ENCODE peak calls at places on chromosomes 11 and 22, in four cellular contexts. A, V, J and F are unnamed samples.

GRCh38 chr22:35446365-35446764 is 46.4 kb downstream of the MCM5 start:
- DNase-seq in A (no peak), V (peak; percentile 88), J (no peak), F (no peak)

GRCh38 chr11:125886997-125887372 is 483 bp upstream of the HYLS1 start:
- DNase-seq in J (peak; percentile 34), A (peak; percentile 62), V (no peak), F (no peak)

GRCh38 chr11:117953029-117953671 is 23.9 kb upstream of the TMPRSS13 start:
- DNase-seq in A (no peak), V (no peak), J (no peak), F (no peak)

GRCh38 chr11:78811622-78812021 is 237.0 kb upstream of the NARS2 start:
- DNase-seq in V (no peak), J (no peak), A (no peak), F (no peak)

GRCh38 chr11:76839326-76839725 is 21.4 kb upstream of the ACER3 start:
- DNase-seq in A (no peak), J (no peak), V (no peak), F (no peak)

GRCh38 chr11:68684385-68685356 is at the start of gene GAL:
- DNase-seq in J (no peak), V (no peak), A (no peak), F (peak; percentile 59)

GRCh38 chr22:43955883-43956286 is 643 bp downstream of the SAMM50 start:
- DNase-seq in J (no peak), A (no peak), V (peak; percentile 27), F (no peak)

GRCh38 chr11:662689-663274 is 25.7 kb downstream of the DRD4 start:
- DNase-seq in A (no peak), J (no peak), V (peak; percentile 68), F (peak; percentile 68)

GRCh38 chr11:132430352-132431091 is 1060.1 kb downstream of the NTM start:
- DNase-seq in J (no peak), A (no peak), V (no peak), F (no peak)

GRCh38 chr11:63920870-63921417 is 4.0 kb upstream of the RCOR2 start:
- DNase-seq in V (no peak), A (no peak), J (no peak), F (peak; percentile 70)

GRCh38 chr11:120932305-120932905 is 91.5 kb upstream of the TBCEL start:
- DNase-seq in V (no peak), J (no peak), A (no peak), F (no peak)

GRCh38 chr11:134414772-134415765 is 3.0 kb upstream of the B3GAT1 start:
- DNase-seq in A (no peak), J (no peak), V (no peak), F (no peak)

GRCh38 chr11:134763030-134763388 is 351.0 kb upstream of the B3GAT1 start:
- DNase-seq in V (no peak), A (no peak), J (no peak), F (no peak)

GRCh38 chr11:20008190-20008801 is 152.0 kb downstream of the DBX1 start:
- DNase-seq in V (no peak), A (no peak), J (no peak), F (peak; percentile 51)

GRCh38 chr11:94325681-94326080 is 21.3 kb downstream of the IZUMO1R start:
- DNase-seq in V (peak; percentile 59), J (no peak), A (peak; percentile 57), F (peak; percentile 38)

GRCh38 chr11:131278472-131278871 is 91.9 kb upstream of the NTM start:
- DNase-seq in J (no peak), V (no peak), A (no peak), F (no peak)

GRCh38 chr11:11320820-11321219 is 32.2 kb downstream of the CSNK2A3 start:
- DNase-seq in V (no peak), A (no peak), J (no peak), F (peak; percentile 31)

GRCh38 chr11:101003468-101003867 is 126.1 kb downstream of the PGR start:
- DNase-seq in A (no peak), V (no peak), J (no peak), F (no peak)

GRCh38 chr22:30649430-30650007 is 13.9 kb downstream of the SLC35E4 start:
- DNase-seq in V (peak; percentile 88), J (peak; percentile 43), A (peak; percentile 83), F (no peak)

GRCh38 chr11:72100462-72100861 is 2.6 kb downstream of the LAMTOR1 start:
- DNase-seq in A (no peak), J (no peak), V (no peak), F (no peak)

GRCh38 chr22:47618180-47618579 is 855.7 kb downstream of the TBC1D22A start:
- DNase-seq in J (no peak), V (no peak), A (no peak), F (no peak)

GRCh38 chr11:74055938-74056337 is 47.1 kb upstream of the UCP3 start:
- DNase-seq in A (no peak), V (peak; percentile 66), J (no peak), F (peak; percentile 29)

GRCh38 chr11:70546179-70546940 is 148.0 kb downstream of the CTTN start:
- DNase-seq in A (peak; percentile 9), V (no peak), J (no peak), F (no peak)

GRCh38 chr11:8527939-8528338 is 66.1 kb downstream of the STK33 start:
- DNase-seq in J (no peak), V (no peak), A (no peak), F (no peak)

GRCh38 chr22:45636668-45637067 is 35.0 kb upstream of the ATXN10 start:
- DNase-seq in J (no peak), A (no peak), V (no peak), F (no peak)

GRCh38 chr22:45640291-45640940 is 31.2 kb upstream of the ATXN10 start:
- DNase-seq in A (no peak), J (no peak), V (no peak), F (no peak)

GRCh38 chr22:45639747-45640102 is 31.9 kb upstream of the ATXN10 start:
- DNase-seq in V (no peak), J (no peak), A (no peak), F (no peak)

GRCh38 chr22:45638834-45639746 is 32.5 kb upstream of the ATXN10 start:
- DNase-seq in V (peak; percentile 78), A (no peak), J (peak; percentile 53), F (peak; percentile 77)

GRCh38 chr22:45638197-45638596 is 33.4 kb upstream of the ATXN10 start:
- DNase-seq in V (no peak), J (no peak), A (no peak), F (no peak)
- H3K4me3 ChIP-seq in V (no peak overlapping the region), J (no peak overlapping the region), A (no peak overlapping the region), F (no peak overlapping the region)

DNA sequence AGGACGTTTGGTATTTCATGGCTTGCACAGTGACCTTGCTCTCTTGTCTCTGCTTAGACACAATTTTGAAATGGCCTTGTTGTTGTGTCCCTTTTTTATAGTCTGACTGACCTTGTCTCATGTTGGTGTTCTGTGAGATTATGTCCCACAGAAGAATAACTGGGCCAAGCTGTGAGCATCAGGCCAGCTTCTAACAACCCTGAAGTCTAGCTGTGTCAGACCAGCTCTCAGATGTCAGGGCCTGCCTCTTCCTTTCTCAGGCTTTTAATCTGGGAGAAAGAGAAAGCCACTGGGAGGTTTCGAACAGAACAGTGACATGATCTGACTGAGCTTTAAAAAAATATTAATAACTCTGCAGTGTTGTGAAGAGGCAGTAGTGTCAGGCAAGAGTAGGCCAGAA is 2.0 kb upstream of the UEVLD start:
- DNase-seq in V (no peak), J (no peak), A (no peak), F (no peak)
- H3K4me3 ChIP-seq in V (no peak overlapping the region), J (no peak overlapping the region), A (no peak overlapping the region), F (no peak overlapping the region)

GRCh38 chr11:65559951-65560537 is 1.9 kb upstream of the LTBP3 start:
- DNase-seq in V (peak; percentile 59), J (no peak), A (no peak), F (peak; percentile 62)
- H3K4me3 ChIP-seq in V (no peak overlapping the region), J (no peak overlapping the region), A (no peak overlapping the region), F (no peak overlapping the region)

GRCh38 chr11:66419825-66420224 is 1.0 kb upstream of the NPAS4 start:
- DNase-seq in A (no peak), J (no peak), V (no peak), F (no peak)

GRCh38 chr11:66418168-66418985 is 2.5 kb upstream of the NPAS4 start:
- DNase-seq in J (peak; percentile 31), V (peak; percentile 93), A (peak; percentile 65), F (peak; percentile 97)

GRCh38 chr11:66417000-66417399 is 3.8 kb upstream of the NPAS4 start:
- DNase-seq in V (no peak), J (no peak), A (peak; percentile 6), F (no peak)

GRCh38 chr11:66420671-66421476 is at the start of gene NPAS4:
- DNase-seq in A (no peak), J (no peak), V (no peak), F (no peak)

DNA sequence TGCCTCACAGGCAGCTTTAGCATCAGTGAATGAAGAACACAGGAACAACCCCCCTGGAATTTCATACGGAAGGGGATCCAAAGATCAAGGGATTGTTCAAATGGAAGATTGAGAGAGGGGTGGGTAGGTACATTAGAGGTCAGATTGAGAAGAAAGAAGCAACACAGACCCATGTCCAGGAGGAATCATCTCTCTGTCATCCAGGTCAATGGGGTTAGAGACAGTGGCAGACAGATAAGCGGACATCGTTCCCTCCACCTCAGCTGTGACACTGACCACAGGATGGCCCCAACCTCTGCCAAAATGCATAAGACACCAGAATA is 1.9 kb upstream of the NPAS4 start:
- DNase-seq in A (no peak), V (no peak), J (no peak), F (no peak)
- H3K4me3 ChIP-seq in A (no peak overlapping the region), V (no peak overlapping the region), J (no peak overlapping the region), F (no peak overlapping the region)

DNA sequence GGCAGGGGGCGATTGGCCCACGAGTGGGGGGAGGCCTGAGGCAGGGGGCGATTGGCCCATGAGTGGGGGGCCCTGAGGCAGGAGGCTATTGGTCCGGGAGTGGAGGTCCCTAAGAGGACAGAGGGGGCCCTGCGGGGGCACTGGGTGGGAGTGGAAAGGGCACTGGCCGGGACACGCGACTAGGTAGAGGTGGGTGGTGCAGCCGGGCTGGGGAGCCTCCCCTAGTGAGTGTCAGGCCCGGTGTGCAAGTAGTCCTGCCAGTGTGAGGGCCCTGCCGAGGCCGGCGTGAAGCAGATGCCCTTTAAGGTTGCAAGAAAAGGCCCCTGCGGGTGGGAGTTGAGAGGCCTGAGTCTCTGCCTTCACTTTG is 909 bp upstream of the BRD1 start:
- DNase-seq in A (no peak), V (no peak), J (no peak), F (no peak)
- H3K4me3 ChIP-seq in A (no peak overlapping the region), V (no peak overlapping the region), J (no peak overlapping the region), F (no peak overlapping the region)

DNA sequence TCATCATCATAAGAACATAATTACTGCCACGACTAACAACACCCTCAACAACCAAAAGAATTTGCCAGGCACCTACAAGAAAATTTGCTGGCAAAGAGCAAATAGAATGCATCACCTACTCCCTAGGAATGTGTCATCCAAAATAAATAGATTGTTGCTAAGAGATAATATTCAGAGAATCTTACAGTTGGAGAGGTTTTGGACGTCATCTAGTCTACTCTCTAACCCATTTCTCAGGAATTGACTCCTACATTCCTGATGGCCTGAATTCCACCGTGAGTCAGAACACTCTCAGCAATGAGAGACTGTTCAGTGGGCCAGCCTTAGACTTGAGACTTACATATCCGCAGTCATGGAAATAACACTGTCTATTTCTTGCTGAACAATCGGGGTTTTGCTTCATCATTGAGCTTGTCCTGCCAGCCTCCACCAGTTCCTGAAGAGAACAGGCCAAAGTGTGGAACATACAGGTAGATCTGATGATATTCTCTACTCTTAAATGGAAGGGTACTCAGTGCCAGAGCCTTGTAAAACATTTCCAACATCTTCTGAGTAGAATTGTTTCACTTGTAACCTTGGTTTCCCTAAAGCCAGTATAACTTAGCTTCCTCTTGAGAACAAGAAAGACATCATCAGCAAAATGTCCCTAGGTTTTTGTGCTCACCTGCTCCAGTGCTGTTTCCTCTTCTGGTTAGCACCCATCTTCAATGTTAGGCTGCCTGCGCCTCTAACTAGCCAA is 8.3 kb downstream of the KIRREL3 start:
- DNase-seq in J (no peak), A (no peak), V (peak; percentile 95), F (peak; percentile 84)
- H3K4me3 ChIP-seq in J (no peak overlapping the region), A (no peak overlapping the region), V (no peak overlapping the region), F (no peak overlapping the region)